ENCODE peak calls at places on chromosomes 7 and 10, in four cellular contexts. One of them, this sample, is unnamed.

GRCh38 chr10:121662945-121663917 is 65.0 kb upstream of the FGFR2 start:
- DNase-seq in stimulated activated CD4-positive, alpha-beta T cell treated with anti-CD3 and anti-CD28 coated beads, TNF-alpha, amount 100 ng/mL, for 4 hours: no peak
- DNase-seq in PC-3: no peak
- DNase-seq in H9: peak
- DNase-seq in this sample: no peak

GRCh38 chr7:75725306-75725705 is 13.4 kb downstream of the HIP1 start:
- DNase-seq in H9: no peak
- DNase-seq in PC-3: no peak
- DNase-seq in stimulated activated CD4-positive, alpha-beta T cell treated with anti-CD3 and anti-CD28 coated beads, TNF-alpha, amount 100 ng/mL, for 4 hours: no peak
- DNase-seq in this sample: no peak

GRCh38 chr10:63491558-63492316 is 26.0 kb upstream of the JMJD1C start:
- DNase-seq in H9: no peak
- DNase-seq in PC-3: peak
- DNase-seq in stimulated activated CD4-positive, alpha-beta T cell treated with anti-CD3 and anti-CD28 coated beads, TNF-alpha, amount 100 ng/mL, for 4 hours: no peak
- DNase-seq in this sample: no peak

GRCh38 chr10:384538-385305 is 249.5 kb downstream of the ZMYND11 start:
- DNase-seq in stimulated activated CD4-positive, alpha-beta T cell treated with anti-CD3 and anti-CD28 coated beads, TNF-alpha, amount 100 ng/mL, for 4 hours: no peak
- DNase-seq in H9: no peak
- DNase-seq in PC-3: no peak
- DNase-seq in this sample: no peak

GRCh38 chr7:101941481-101942383 is 124.3 kb downstream of the CUX1 start:
- DNase-seq in stimulated activated CD4-positive, alpha-beta T cell treated with anti-CD3 and anti-CD28 coated beads, TNF-alpha, amount 100 ng/mL, for 4 hours: no peak
- DNase-seq in H9: no peak
- DNase-seq in PC-3: peak
- DNase-seq in this sample: no peak

GRCh38 chr10:68212721-68213352 is 19.1 kb downstream of the ATOH7 start:
- DNase-seq in stimulated activated CD4-positive, alpha-beta T cell treated with anti-CD3 and anti-CD28 coated beads, TNF-alpha, amount 100 ng/mL, for 4 hours: no peak
- DNase-seq in PC-3: peak
- DNase-seq in H9: no peak
- DNase-seq in this sample: no peak

GRCh38 chr7:154186811-154187210 is 134.6 kb downstream of the DPP6 start:
- DNase-seq in stimulated activated CD4-positive, alpha-beta T cell treated with anti-CD3 and anti-CD28 coated beads, TNF-alpha, amount 100 ng/mL, for 4 hours: no peak
- DNase-seq in PC-3: no peak
- DNase-seq in H9: no peak
- DNase-seq in this sample: no peak

GRCh38 chr7:584122-584465 is 64.4 kb upstream of the PDGFA start:
- DNase-seq in stimulated activated CD4-positive, alpha-beta T cell treated with anti-CD3 and anti-CD28 coated beads, TNF-alpha, amount 100 ng/mL, for 4 hours: peak
- DNase-seq in H9: no peak
- DNase-seq in PC-3: no peak
- DNase-seq in this sample: no peak

GRCh38 chr7:55965805-55966421 is 1.5 kb downstream of the NIPSNAP2 start:
- DNase-seq in stimulated activated CD4-positive, alpha-beta T cell treated with anti-CD3 and anti-CD28 coated beads, TNF-alpha, amount 100 ng/mL, for 4 hours: no peak
- DNase-seq in PC-3: peak
- DNase-seq in H9: no peak
- DNase-seq in this sample: no peak

GRCh38 chr10:86950349-86950748 is 7.1 kb downstream of the MMRN2 start:
- DNase-seq in PC-3: no peak
- DNase-seq in stimulated activated CD4-positive, alpha-beta T cell treated with anti-CD3 and anti-CD28 coated beads, TNF-alpha, amount 100 ng/mL, for 4 hours: no peak
- DNase-seq in H9: peak
- DNase-seq in this sample: no peak

GRCh38 chr10:132681858-132682755 is 103.8 kb downstream of the NKX6-2 start:
- DNase-seq in PC-3: no peak
- DNase-seq in stimulated activated CD4-positive, alpha-beta T cell treated with anti-CD3 and anti-CD28 coated beads, TNF-alpha, amount 100 ng/mL, for 4 hours: no peak
- DNase-seq in H9: peak
- DNase-seq in this sample: no peak

GRCh38 chr7:155670521-155670920 is 26.1 kb downstream of the RBM33 start:
- DNase-seq in H9: no peak
- DNase-seq in stimulated activated CD4-positive, alpha-beta T cell treated with anti-CD3 and anti-CD28 coated beads, TNF-alpha, amount 100 ng/mL, for 4 hours: no peak
- DNase-seq in PC-3: no peak
- DNase-seq in this sample: no peak

GRCh38 chr7:127789031-127789430 is 137.0 kb downstream of the SND1 start:
- DNase-seq in PC-3: no peak
- DNase-seq in stimulated activated CD4-positive, alpha-beta T cell treated with anti-CD3 and anti-CD28 coated beads, TNF-alpha, amount 100 ng/mL, for 4 hours: no peak
- DNase-seq in H9: no peak
- DNase-seq in this sample: no peak

GRCh38 chr10:96512524-96512991 is 1.2 kb downstream of the TLL2 start:
- DNase-seq in stimulated activated CD4-positive, alpha-beta T cell treated with anti-CD3 and anti-CD28 coated beads, TNF-alpha, amount 100 ng/mL, for 4 hours: no peak
- DNase-seq in H9: peak
- DNase-seq in PC-3: no peak
- DNase-seq in this sample: no peak

GRCh38 chr10:132122939-132123445 is 57.2 kb downstream of the JAKMIP3 start:
- DNase-seq in H9: no peak
- DNase-seq in stimulated activated CD4-positive, alpha-beta T cell treated with anti-CD3 and anti-CD28 coated beads, TNF-alpha, amount 100 ng/mL, for 4 hours: no peak
- DNase-seq in PC-3: no peak
- DNase-seq in this sample: no peak

GRCh38 chr7:73727963-73728362 is 8.5 kb upstream of the STX1A start:
- DNase-seq in stimulated activated CD4-positive, alpha-beta T cell treated with anti-CD3 and anti-CD28 coated beads, TNF-alpha, amount 100 ng/mL, for 4 hours: no peak
- DNase-seq in H9: no peak
- DNase-seq in PC-3: no peak
- DNase-seq in this sample: no peak

GRCh38 chr7:33792547-33793105 is 112.7 kb upstream of the BMPER start:
- DNase-seq in PC-3: no peak
- DNase-seq in H9: no peak
- DNase-seq in stimulated activated CD4-positive, alpha-beta T cell treated with anti-CD3 and anti-CD28 coated beads, TNF-alpha, amount 100 ng/mL, for 4 hours: no peak
- DNase-seq in this sample: no peak

GRCh38 chr10:117830832-117831231 is 215.9 kb downstream of the RAB11FIP2 start:
- DNase-seq in H9: peak
- DNase-seq in PC-3: no peak
- DNase-seq in stimulated activated CD4-positive, alpha-beta T cell treated with anti-CD3 and anti-CD28 coated beads, TNF-alpha, amount 100 ng/mL, for 4 hours: peak
- DNase-seq in this sample: no peak

GRCh38 chr7:74103219-74103772 is 19.7 kb downstream of the LIMK1 start:
- DNase-seq in H9: no peak
- DNase-seq in stimulated activated CD4-positive, alpha-beta T cell treated with anti-CD3 and anti-CD28 coated beads, TNF-alpha, amount 100 ng/mL, for 4 hours: no peak
- DNase-seq in PC-3: peak
- DNase-seq in this sample: no peak

GRCh38 chr10:70537398-70538194 is 59.0 kb downstream of the PALD1 start:
- DNase-seq in H9: peak
- DNase-seq in PC-3: peak
- DNase-seq in stimulated activated CD4-positive, alpha-beta T cell treated with anti-CD3 and anti-CD28 coated beads, TNF-alpha, amount 100 ng/mL, for 4 hours: no peak
- DNase-seq in this sample: no peak

GRCh38 chr7:37052673-37053072 is 328.4 kb upstream of the AOAH start:
- DNase-seq in PC-3: peak
- DNase-seq in stimulated activated CD4-positive, alpha-beta T cell treated with anti-CD3 and anti-CD28 coated beads, TNF-alpha, amount 100 ng/mL, for 4 hours: no peak
- DNase-seq in H9: peak
- DNase-seq in this sample: no peak

GRCh38 chr7:91503934-91504575 is 239.8 kb downstream of the FZD1 start:
- DNase-seq in H9: no peak
- DNase-seq in PC-3: no peak
- DNase-seq in stimulated activated CD4-positive, alpha-beta T cell treated with anti-CD3 and anti-CD28 coated beads, TNF-alpha, amount 100 ng/mL, for 4 hours: no peak
- DNase-seq in this sample: no peak

GRCh38 chr7:108455833-108456677 is at the start of gene NRCAM:
- DNase-seq in stimulated activated CD4-positive, alpha-beta T cell treated with anti-CD3 and anti-CD28 coated beads, TNF-alpha, amount 100 ng/mL, for 4 hours: no peak
- DNase-seq in H9: peak
- DNase-seq in PC-3: no peak
- DNase-seq in this sample: peak

GRCh38 chr10:44715081-44715480 is 196.1 kb upstream of the TMEM72 start:
- DNase-seq in PC-3: no peak
- DNase-seq in H9: no peak
- DNase-seq in stimulated activated CD4-positive, alpha-beta T cell treated with anti-CD3 and anti-CD28 coated beads, TNF-alpha, amount 100 ng/mL, for 4 hours: no peak
- DNase-seq in this sample: no peak

GRCh38 chr7:132102942-132103341 is 473.3 kb downstream of the PLXNA4 start:
- DNase-seq in stimulated activated CD4-positive, alpha-beta T cell treated with anti-CD3 and anti-CD28 coated beads, TNF-alpha, amount 100 ng/mL, for 4 hours: no peak
- DNase-seq in PC-3: no peak
- DNase-seq in H9: no peak
- DNase-seq in this sample: no peak

GRCh38 chr10:98444314-98445006 is 2.3 kb downstream of the HPS1 start:
- DNase-seq in H9: no peak
- DNase-seq in stimulated activated CD4-positive, alpha-beta T cell treated with anti-CD3 and anti-CD28 coated beads, TNF-alpha, amount 100 ng/mL, for 4 hours: no peak
- DNase-seq in PC-3: no peak
- DNase-seq in this sample: no peak

GRCh38 chr7:26553128-26553527 is 261.5 kb downstream of the SNX10 start:
- DNase-seq in H9: no peak
- DNase-seq in PC-3: peak
- DNase-seq in stimulated activated CD4-positive, alpha-beta T cell treated with anti-CD3 and anti-CD28 coated beads, TNF-alpha, amount 100 ng/mL, for 4 hours: no peak
- DNase-seq in this sample: no peak

This sample was measured in activated B cell treated with CpG ODN at 0.5 μM for 24 hours.